ENCODE peak calls at places on chromosomes 13 and 19, in seven cellular contexts. One of them, this sample, is unnamed.

GRCh38 chr19:7450243-7451223 is 38.3 kb downstream of the PEX11G start:
- DNase-seq in endothelial cell of umbilical vein: peak
- DNase-seq in cardiac muscle cell: no peak
- DNase-seq in AG04450: peak
- DNase-seq in astrocyte of the cerebellum: peak
- DNase-seq in psoas muscle: no peak
- DNase-seq in progenitor cell of endocrine pancreas: no peak
- DNase-seq in this sample: peak

GRCh38 chr19:6720369-6721112 is at the start of gene C3:
- DNase-seq in endothelial cell of umbilical vein: no peak
- DNase-seq in cardiac muscle cell: no peak
- DNase-seq in AG04450: no peak
- DNase-seq in astrocyte of the cerebellum: no peak
- DNase-seq in psoas muscle: peak
- DNase-seq in progenitor cell of endocrine pancreas: no peak
- DNase-seq in this sample: peak

GRCh38 chr13:58573742-58574141 is 942.2 kb downstream of the PCDH17 start:
- DNase-seq in endothelial cell of umbilical vein: no peak
- DNase-seq in cardiac muscle cell: no peak
- DNase-seq in AG04450: no peak
- DNase-seq in astrocyte of the cerebellum: no peak
- DNase-seq in psoas muscle: no peak
- DNase-seq in progenitor cell of endocrine pancreas: no peak
- DNase-seq in this sample: no peak

GRCh38 chr13:27264181-27264580 is 6.4 kb upstream of the RASL11A start:
- DNase-seq in endothelial cell of umbilical vein: no peak
- DNase-seq in cardiac muscle cell: peak
- DNase-seq in AG04450: peak
- DNase-seq in astrocyte of the cerebellum: no peak
- DNase-seq in psoas muscle: no peak
- DNase-seq in progenitor cell of endocrine pancreas: no peak
- DNase-seq in this sample: peak

GRCh38 chr19:13817615-13818371 is 22.6 kb downstream of the ZSWIM4 start:
- DNase-seq in endothelial cell of umbilical vein: no peak
- DNase-seq in cardiac muscle cell: peak
- DNase-seq in AG04450: no peak
- DNase-seq in astrocyte of the cerebellum: no peak
- DNase-seq in psoas muscle: no peak
- DNase-seq in progenitor cell of endocrine pancreas: peak
- DNase-seq in this sample: no peak

GRCh38 chr13:72284791-72285190 is 417.8 kb upstream of the DACH1 start:
- DNase-seq in endothelial cell of umbilical vein: no peak
- DNase-seq in cardiac muscle cell: no peak
- DNase-seq in AG04450: no peak
- DNase-seq in astrocyte of the cerebellum: no peak
- DNase-seq in psoas muscle: no peak
- DNase-seq in progenitor cell of endocrine pancreas: no peak
- DNase-seq in this sample: no peak

GRCh38 chr13:110485604-110486003 is 75.9 kb downstream of the RAB20 start:
- DNase-seq in endothelial cell of umbilical vein: no peak
- DNase-seq in cardiac muscle cell: peak
- DNase-seq in AG04450: no peak
- DNase-seq in astrocyte of the cerebellum: peak
- DNase-seq in psoas muscle: no peak
- DNase-seq in progenitor cell of endocrine pancreas: no peak
- DNase-seq in this sample: no peak

GRCh38 chr19:9850235-9850959 is 15.3 kb downstream of the PIN1 start:
- DNase-seq in endothelial cell of umbilical vein: no peak
- DNase-seq in cardiac muscle cell: no peak
- DNase-seq in AG04450: no peak
- DNase-seq in astrocyte of the cerebellum: no peak
- DNase-seq in psoas muscle: no peak
- DNase-seq in progenitor cell of endocrine pancreas: no peak
- DNase-seq in this sample: no peak

GRCh38 chr13:59094149-59094548 is 1069.6 kb downstream of the DIAPH3 start:
- DNase-seq in endothelial cell of umbilical vein: peak
- DNase-seq in cardiac muscle cell: no peak
- DNase-seq in AG04450: no peak
- DNase-seq in astrocyte of the cerebellum: no peak
- DNase-seq in psoas muscle: no peak
- DNase-seq in progenitor cell of endocrine pancreas: no peak
- DNase-seq in this sample: peak

GRCh38 chr13:98272549-98272948 is 95.5 kb upstream of the RNF113B start:
- DNase-seq in endothelial cell of umbilical vein: no peak
- DNase-seq in cardiac muscle cell: no peak
- DNase-seq in AG04450: no peak
- DNase-seq in astrocyte of the cerebellum: no peak
- DNase-seq in psoas muscle: no peak
- DNase-seq in progenitor cell of endocrine pancreas: no peak
- DNase-seq in this sample: no peak

GRCh38 chr19:19078801-19079200 is 15.0 kb downstream of the SLC25A42 start:
- DNase-seq in endothelial cell of umbilical vein: no peak
- DNase-seq in cardiac muscle cell: no peak
- DNase-seq in AG04450: no peak
- DNase-seq in astrocyte of the cerebellum: no peak
- DNase-seq in psoas muscle: no peak
- DNase-seq in progenitor cell of endocrine pancreas: no peak
- DNase-seq in this sample: no peak

GRCh38 chr13:112056284-112056727 is 10.6 kb upstream of the SOX1 start:
- DNase-seq in endothelial cell of umbilical vein: no peak
- DNase-seq in cardiac muscle cell: no peak
- DNase-seq in AG04450: no peak
- DNase-seq in astrocyte of the cerebellum: no peak
- DNase-seq in psoas muscle: no peak
- DNase-seq in progenitor cell of endocrine pancreas: no peak
- DNase-seq in this sample: no peak

GRCh38 chr19:10625003-10625761 is at the start of gene SLC44A2:
- DNase-seq in endothelial cell of umbilical vein: peak
- DNase-seq in cardiac muscle cell: peak
- DNase-seq in AG04450: no peak
- DNase-seq in astrocyte of the cerebellum: no peak
- DNase-seq in psoas muscle: peak
- DNase-seq in progenitor cell of endocrine pancreas: peak
- DNase-seq in this sample: peak

GRCh38 chr13:99288069-99288468 is 19.1 kb downstream of the GPR183 start:
- DNase-seq in endothelial cell of umbilical vein: no peak
- DNase-seq in cardiac muscle cell: no peak
- DNase-seq in AG04450: no peak
- DNase-seq in astrocyte of the cerebellum: no peak
- DNase-seq in psoas muscle: no peak
- DNase-seq in progenitor cell of endocrine pancreas: no peak
- DNase-seq in this sample: no peak

GRCh38 chr19:2247433-2248101 is 1.6 kb upstream of the AMH start:
- DNase-seq in endothelial cell of umbilical vein: no peak
- DNase-seq in cardiac muscle cell: no peak
- DNase-seq in AG04450: no peak
- DNase-seq in astrocyte of the cerebellum: no peak
- DNase-seq in psoas muscle: no peak
- DNase-seq in progenitor cell of endocrine pancreas: no peak
- DNase-seq in this sample: no peak
- TF ChIP-seq CTCF in endothelial cell of umbilical vein: no peak
- TF ChIP-seq CTCF in cardiac muscle cell: no peak
- TF ChIP-seq CTCF in AG04450: no peak
- TF ChIP-seq CTCF in astrocyte of the cerebellum: no peak
- TF ChIP-seq CTCF in psoas muscle: no peak
- TF ChIP-seq CTCF in progenitor cell of endocrine pancreas: no peak
- TF ChIP-seq CTCF in this sample: no peak

GRCh38 chr19:40366697-40367561 is 18.4 kb downstream of the PLD3 start:
- DNase-seq in endothelial cell of umbilical vein: no peak
- DNase-seq in cardiac muscle cell: peak
- DNase-seq in AG04450: no peak
- DNase-seq in astrocyte of the cerebellum: peak
- DNase-seq in psoas muscle: no peak
- DNase-seq in progenitor cell of endocrine pancreas: peak
- DNase-seq in this sample: peak
- TF ChIP-seq CTCF in endothelial cell of umbilical vein: no peak
- TF ChIP-seq CTCF in cardiac muscle cell: no peak
- TF ChIP-seq CTCF in AG04450: no peak
- TF ChIP-seq CTCF in astrocyte of the cerebellum: no peak
- TF ChIP-seq CTCF in psoas muscle: no peak
- TF ChIP-seq CTCF in progenitor cell of endocrine pancreas: no peak
- TF ChIP-seq CTCF in this sample: no peak

GRCh38 chr19:4829001-4829712 is 2.4 kb downstream of the TICAM1 start:
- DNase-seq in endothelial cell of umbilical vein: no peak
- DNase-seq in cardiac muscle cell: no peak
- DNase-seq in AG04450: no peak
- DNase-seq in astrocyte of the cerebellum: no peak
- DNase-seq in psoas muscle: no peak
- DNase-seq in progenitor cell of endocrine pancreas: no peak
- DNase-seq in this sample: no peak
- TF ChIP-seq CTCF in endothelial cell of umbilical vein: no peak
- TF ChIP-seq CTCF in cardiac muscle cell: no peak
- TF ChIP-seq CTCF in AG04450: no peak
- TF ChIP-seq CTCF in astrocyte of the cerebellum: peak
- TF ChIP-seq CTCF in psoas muscle: no peak
- TF ChIP-seq CTCF in progenitor cell of endocrine pancreas: no peak
- TF ChIP-seq CTCF in this sample: no peak

GRCh38 chr13:33262997-33263396 is 22.6 kb downstream of the STARD13 start:
- DNase-seq in endothelial cell of umbilical vein: no peak
- DNase-seq in cardiac muscle cell: no peak
- DNase-seq in AG04450: no peak
- DNase-seq in astrocyte of the cerebellum: no peak
- DNase-seq in psoas muscle: no peak
- DNase-seq in progenitor cell of endocrine pancreas: no peak
- DNase-seq in this sample: no peak
- TF ChIP-seq CTCF in endothelial cell of umbilical vein: no peak
- TF ChIP-seq CTCF in cardiac muscle cell: peak
- TF ChIP-seq CTCF in AG04450: no peak
- TF ChIP-seq CTCF in astrocyte of the cerebellum: no peak
- TF ChIP-seq CTCF in psoas muscle: no peak
- TF ChIP-seq CTCF in progenitor cell of endocrine pancreas: no peak
- TF ChIP-seq CTCF in this sample: peak

DNA sequence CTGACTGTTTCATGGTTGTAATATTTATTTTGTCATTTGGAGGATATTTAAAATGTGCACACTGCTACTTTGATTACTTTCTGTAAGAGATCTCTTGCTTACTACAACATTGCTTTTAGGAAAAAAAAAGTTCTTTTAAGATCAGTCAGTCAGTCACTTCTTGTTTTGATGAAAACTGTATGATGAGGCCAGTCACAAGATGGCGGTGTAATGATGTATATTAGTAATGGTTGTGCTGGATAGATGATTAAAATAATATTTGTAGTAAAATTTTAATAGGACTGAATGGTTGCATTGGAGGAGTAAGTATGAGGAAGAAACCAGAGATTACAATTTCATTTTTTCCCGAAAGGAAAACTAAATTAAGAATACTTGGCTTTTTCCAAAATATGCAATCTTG is 2411.1 kb downstream of the PCDH9 start:
- DNase-seq in endothelial cell of umbilical vein: peak
- DNase-seq in cardiac muscle cell: no peak
- DNase-seq in AG04450: no peak
- DNase-seq in astrocyte of the cerebellum: no peak
- DNase-seq in psoas muscle: no peak
- DNase-seq in progenitor cell of endocrine pancreas: no peak
- DNase-seq in this sample: peak
- TF ChIP-seq CTCF in endothelial cell of umbilical vein: no peak
- TF ChIP-seq CTCF in cardiac muscle cell: no peak
- TF ChIP-seq CTCF in AG04450: no peak
- TF ChIP-seq CTCF in astrocyte of the cerebellum: no peak
- TF ChIP-seq CTCF in psoas muscle: no peak
- TF ChIP-seq CTCF in progenitor cell of endocrine pancreas: no peak
- TF ChIP-seq CTCF in this sample: no peak

GRCh38 chr13:113374511-113375175 is 10.7 kb upstream of the GRTP1 start:
- DNase-seq in endothelial cell of umbilical vein: no peak
- DNase-seq in cardiac muscle cell: no peak
- DNase-seq in AG04450: no peak
- DNase-seq in astrocyte of the cerebellum: no peak
- DNase-seq in psoas muscle: no peak
- DNase-seq in progenitor cell of endocrine pancreas: no peak
- DNase-seq in this sample: no peak
- TF ChIP-seq CTCF in endothelial cell of umbilical vein: no peak
- TF ChIP-seq CTCF in cardiac muscle cell: no peak
- TF ChIP-seq CTCF in AG04450: no peak
- TF ChIP-seq CTCF in astrocyte of the cerebellum: no peak
- TF ChIP-seq CTCF in psoas muscle: no peak
- TF ChIP-seq CTCF in progenitor cell of endocrine pancreas: no peak
- TF ChIP-seq CTCF in this sample: no peak

DNA sequence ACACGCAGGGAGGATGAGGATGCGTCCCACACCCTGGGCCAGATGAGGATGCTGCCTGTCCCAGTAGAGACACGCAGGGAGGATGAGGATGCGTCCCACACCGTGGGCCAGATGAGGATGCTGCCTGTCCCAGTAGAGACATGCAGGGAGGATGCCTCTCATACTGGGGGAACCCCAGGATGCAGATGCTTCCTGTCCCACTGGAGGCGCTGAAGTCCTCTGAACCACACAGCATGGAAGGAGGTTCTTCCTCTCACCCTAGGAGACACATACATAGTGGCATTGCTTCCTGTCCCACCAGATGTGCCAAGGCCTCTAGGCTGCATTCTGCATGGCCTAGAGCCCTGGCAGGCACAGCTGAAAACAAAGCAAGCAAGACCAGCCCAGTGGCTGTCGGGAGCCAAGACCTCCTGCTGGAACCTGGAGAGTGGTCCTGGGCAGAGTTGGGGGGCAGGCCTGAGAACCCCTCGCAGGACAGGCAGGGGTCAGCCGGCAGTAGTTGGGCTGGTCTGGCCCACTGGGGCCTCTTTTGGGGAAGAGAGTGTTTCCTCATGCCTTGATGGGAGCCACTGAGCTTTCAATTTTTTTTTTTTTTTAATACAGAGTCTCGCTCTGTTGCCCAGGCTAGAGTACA is 4.3 kb downstream of the HPN start:
- DNase-seq in endothelial cell of umbilical vein: peak
- DNase-seq in cardiac muscle cell: no peak
- DNase-seq in AG04450: no peak
- DNase-seq in astrocyte of the cerebellum: no peak
- DNase-seq in psoas muscle: no peak
- DNase-seq in progenitor cell of endocrine pancreas: no peak
- DNase-seq in this sample: peak
- TF ChIP-seq CTCF in endothelial cell of umbilical vein: peak
- TF ChIP-seq CTCF in cardiac muscle cell: peak
- TF ChIP-seq CTCF in AG04450: peak
- TF ChIP-seq CTCF in astrocyte of the cerebellum: peak
- TF ChIP-seq CTCF in psoas muscle: peak
- TF ChIP-seq CTCF in progenitor cell of endocrine pancreas: no peak
- TF ChIP-seq CTCF in this sample: peak

DNA sequence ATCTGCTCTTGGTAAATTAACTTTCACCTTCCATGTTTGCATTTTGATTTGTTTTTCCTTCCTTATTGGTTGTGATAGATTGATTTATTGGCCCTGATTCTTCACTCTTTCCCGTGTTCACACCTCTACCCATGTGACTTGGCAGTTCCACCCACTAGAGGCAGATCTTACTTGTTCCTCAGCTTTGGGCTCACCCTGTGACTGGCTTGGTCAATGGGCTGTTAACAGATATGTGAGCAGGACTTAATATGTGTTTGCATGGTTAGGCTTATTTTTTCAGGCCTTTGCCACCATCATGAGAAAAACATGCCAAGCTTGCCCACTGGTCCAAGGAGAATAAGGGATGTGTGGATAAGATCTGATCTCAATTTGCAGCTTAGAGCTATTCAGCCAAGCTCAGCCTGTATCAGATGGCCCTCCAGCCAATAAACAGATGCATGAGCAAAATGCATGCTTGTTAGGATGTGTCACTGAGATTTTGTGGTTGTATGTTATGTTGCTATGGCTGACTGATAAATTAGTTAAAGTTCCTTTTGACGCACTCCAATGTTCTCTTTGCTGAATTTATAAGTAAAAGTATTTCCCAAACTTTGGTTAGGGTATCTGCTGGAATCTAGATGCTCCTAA is 48.0 kb downstream of the RGCC start:
- DNase-seq in endothelial cell of umbilical vein: no peak
- DNase-seq in cardiac muscle cell: no peak
- DNase-seq in AG04450: peak
- DNase-seq in astrocyte of the cerebellum: peak
- DNase-seq in psoas muscle: no peak
- DNase-seq in progenitor cell of endocrine pancreas: no peak
- DNase-seq in this sample: peak
- TF ChIP-seq CTCF in endothelial cell of umbilical vein: no peak
- TF ChIP-seq CTCF in cardiac muscle cell: no peak
- TF ChIP-seq CTCF in AG04450: no peak
- TF ChIP-seq CTCF in astrocyte of the cerebellum: peak
- TF ChIP-seq CTCF in psoas muscle: no peak
- TF ChIP-seq CTCF in progenitor cell of endocrine pancreas: no peak
- TF ChIP-seq CTCF in this sample: no peak

This sample was measured in fibroblast of pulmonary artery.